ENCODE peak calls at places on chromosomes 16 and 17, in eight cellular contexts. One of them, this sample, is unnamed.

GRCh38 chr17:9322298-9322697 is 253.3 kb downstream of the STX8 start:
- DNase-seq in esophagus muscularis mucosa: no peak
- DNase-seq in A172: no peak
- DNase-seq in stimulated activated CD8-positive, alpha-beta memory T cell treated with anti-CD3 and anti-CD28 coated beads, Interleukin-4, amount 100 ng/mL, for 1 hour: no peak
- DNase-seq in H9: no peak
- DNase-seq in effector CD8-positive, alpha-beta T cell: no peak
- DNase-seq in left lung: no peak
- DNase-seq in mesenteric fat pad: no peak
- DNase-seq in this sample: no peak

GRCh38 chr16:23905027-23905426 is 69.2 kb downstream of the PRKCB start:
- DNase-seq in esophagus muscularis mucosa: no peak
- DNase-seq in A172: peak
- DNase-seq in stimulated activated CD8-positive, alpha-beta memory T cell treated with anti-CD3 and anti-CD28 coated beads, Interleukin-4, amount 100 ng/mL, for 1 hour: no peak
- DNase-seq in H9: peak
- DNase-seq in effector CD8-positive, alpha-beta T cell: no peak
- DNase-seq in left lung: peak
- DNase-seq in mesenteric fat pad: no peak
- DNase-seq in this sample: peak

GRCh38 chr16:82819286-82819685 is 192.5 kb downstream of the CDH13 start:
- DNase-seq in esophagus muscularis mucosa: no peak
- DNase-seq in A172: no peak
- DNase-seq in stimulated activated CD8-positive, alpha-beta memory T cell treated with anti-CD3 and anti-CD28 coated beads, Interleukin-4, amount 100 ng/mL, for 1 hour: no peak
- DNase-seq in H9: no peak
- DNase-seq in effector CD8-positive, alpha-beta T cell: no peak
- DNase-seq in left lung: no peak
- DNase-seq in mesenteric fat pad: no peak
- DNase-seq in this sample: no peak

GRCh38 chr17:64306850-64307463 is 43.9 kb upstream of the TEX2 start:
- DNase-seq in esophagus muscularis mucosa: no peak
- DNase-seq in A172: peak
- DNase-seq in stimulated activated CD8-positive, alpha-beta memory T cell treated with anti-CD3 and anti-CD28 coated beads, Interleukin-4, amount 100 ng/mL, for 1 hour: peak
- DNase-seq in H9: peak
- DNase-seq in effector CD8-positive, alpha-beta T cell: peak
- DNase-seq in left lung: peak
- DNase-seq in mesenteric fat pad: no peak
- DNase-seq in this sample: no peak

GRCh38 chr17:10875984-10876555 is 38.2 kb upstream of the PIRT start:
- DNase-seq in esophagus muscularis mucosa: no peak
- DNase-seq in A172: peak
- DNase-seq in stimulated activated CD8-positive, alpha-beta memory T cell treated with anti-CD3 and anti-CD28 coated beads, Interleukin-4, amount 100 ng/mL, for 1 hour: no peak
- DNase-seq in H9: peak
- DNase-seq in effector CD8-positive, alpha-beta T cell: no peak
- DNase-seq in left lung: no peak
- DNase-seq in mesenteric fat pad: no peak
- DNase-seq in this sample: peak

GRCh38 chr17:42519546-42520444 is 16.2 kb upstream of the NAGLU start:
- DNase-seq in esophagus muscularis mucosa: peak
- DNase-seq in A172: peak
- DNase-seq in stimulated activated CD8-positive, alpha-beta memory T cell treated with anti-CD3 and anti-CD28 coated beads, Interleukin-4, amount 100 ng/mL, for 1 hour: no peak
- DNase-seq in H9: peak
- DNase-seq in effector CD8-positive, alpha-beta T cell: no peak
- DNase-seq in left lung: peak
- DNase-seq in mesenteric fat pad: no peak
- DNase-seq in this sample: peak

GRCh38 chr16:88387177-88387576 is 4.4 kb downstream of the ZNF469 start:
- DNase-seq in esophagus muscularis mucosa: no peak
- DNase-seq in A172: no peak
- DNase-seq in stimulated activated CD8-positive, alpha-beta memory T cell treated with anti-CD3 and anti-CD28 coated beads, Interleukin-4, amount 100 ng/mL, for 1 hour: no peak
- DNase-seq in H9: no peak
- DNase-seq in effector CD8-positive, alpha-beta T cell: no peak
- DNase-seq in left lung: no peak
- DNase-seq in mesenteric fat pad: no peak
- DNase-seq in this sample: no peak

GRCh38 chr16:88844412-88845118 is 12.2 kb downstream of the GALNS start:
- DNase-seq in esophagus muscularis mucosa: no peak
- DNase-seq in A172: no peak
- DNase-seq in stimulated activated CD8-positive, alpha-beta memory T cell treated with anti-CD3 and anti-CD28 coated beads, Interleukin-4, amount 100 ng/mL, for 1 hour: no peak
- DNase-seq in H9: peak
- DNase-seq in effector CD8-positive, alpha-beta T cell: no peak
- DNase-seq in left lung: no peak
- DNase-seq in mesenteric fat pad: no peak
- DNase-seq in this sample: no peak

GRCh38 chr17:6261496-6261895 is 173.4 kb downstream of the AIPL1 start:
- DNase-seq in esophagus muscularis mucosa: no peak
- DNase-seq in A172: no peak
- DNase-seq in stimulated activated CD8-positive, alpha-beta memory T cell treated with anti-CD3 and anti-CD28 coated beads, Interleukin-4, amount 100 ng/mL, for 1 hour: no peak
- DNase-seq in H9: no peak
- DNase-seq in effector CD8-positive, alpha-beta T cell: no peak
- DNase-seq in left lung: no peak
- DNase-seq in mesenteric fat pad: no peak
- DNase-seq in this sample: no peak

GRCh38 chr16:49419016-49419415 is 45.4 kb downstream of the C16orf78 start:
- DNase-seq in esophagus muscularis mucosa: no peak
- DNase-seq in A172: no peak
- DNase-seq in stimulated activated CD8-positive, alpha-beta memory T cell treated with anti-CD3 and anti-CD28 coated beads, Interleukin-4, amount 100 ng/mL, for 1 hour: no peak
- DNase-seq in H9: no peak
- DNase-seq in effector CD8-positive, alpha-beta T cell: no peak
- DNase-seq in left lung: no peak
- DNase-seq in mesenteric fat pad: no peak
- DNase-seq in this sample: no peak

GRCh38 chr16:24801761-24802302 is 43.9 kb upstream of the SLC5A11 start:
- DNase-seq in esophagus muscularis mucosa: no peak
- DNase-seq in A172: no peak
- DNase-seq in stimulated activated CD8-positive, alpha-beta memory T cell treated with anti-CD3 and anti-CD28 coated beads, Interleukin-4, amount 100 ng/mL, for 1 hour: no peak
- DNase-seq in H9: no peak
- DNase-seq in effector CD8-positive, alpha-beta T cell: no peak
- DNase-seq in left lung: no peak
- DNase-seq in mesenteric fat pad: no peak
- DNase-seq in this sample: no peak

GRCh38 chr17:75404739-75405364 is 626 bp downstream of the GRB2 start:
- DNase-seq in esophagus muscularis mucosa: peak
- DNase-seq in A172: peak
- DNase-seq in stimulated activated CD8-positive, alpha-beta memory T cell treated with anti-CD3 and anti-CD28 coated beads, Interleukin-4, amount 100 ng/mL, for 1 hour: no peak
- DNase-seq in H9: peak
- DNase-seq in effector CD8-positive, alpha-beta T cell: peak
- DNase-seq in left lung: peak
- DNase-seq in mesenteric fat pad: peak
- DNase-seq in this sample: peak

GRCh38 chr17:28159924-28160323 is 117.4 kb downstream of the NLK start:
- DNase-seq in esophagus muscularis mucosa: no peak
- DNase-seq in A172: no peak
- DNase-seq in stimulated activated CD8-positive, alpha-beta memory T cell treated with anti-CD3 and anti-CD28 coated beads, Interleukin-4, amount 100 ng/mL, for 1 hour: no peak
- DNase-seq in H9: no peak
- DNase-seq in effector CD8-positive, alpha-beta T cell: no peak
- DNase-seq in left lung: no peak
- DNase-seq in mesenteric fat pad: no peak
- DNase-seq in this sample: no peak

GRCh38 chr16:85170066-85171003 is 58.1 kb upstream of the CIBAR2 start:
- DNase-seq in esophagus muscularis mucosa: no peak
- DNase-seq in A172: no peak
- DNase-seq in stimulated activated CD8-positive, alpha-beta memory T cell treated with anti-CD3 and anti-CD28 coated beads, Interleukin-4, amount 100 ng/mL, for 1 hour: no peak
- DNase-seq in H9: no peak
- DNase-seq in effector CD8-positive, alpha-beta T cell: no peak
- DNase-seq in left lung: no peak
- DNase-seq in mesenteric fat pad: no peak
- DNase-seq in this sample: no peak

GRCh38 chr16:22321340-22322001 is 24.3 kb downstream of the POLR3E start:
- DNase-seq in esophagus muscularis mucosa: no peak
- DNase-seq in A172: peak
- DNase-seq in stimulated activated CD8-positive, alpha-beta memory T cell treated with anti-CD3 and anti-CD28 coated beads, Interleukin-4, amount 100 ng/mL, for 1 hour: peak
- DNase-seq in H9: peak
- DNase-seq in effector CD8-positive, alpha-beta T cell: peak
- DNase-seq in left lung: peak
- DNase-seq in mesenteric fat pad: peak
- DNase-seq in this sample: peak

GRCh38 chr17:42422958-42423712 is at the start of gene CAVIN1:
- DNase-seq in esophagus muscularis mucosa: peak
- DNase-seq in A172: peak
- DNase-seq in stimulated activated CD8-positive, alpha-beta memory T cell treated with anti-CD3 and anti-CD28 coated beads, Interleukin-4, amount 100 ng/mL, for 1 hour: no peak
- DNase-seq in H9: peak
- DNase-seq in effector CD8-positive, alpha-beta T cell: no peak
- DNase-seq in left lung: peak
- DNase-seq in mesenteric fat pad: peak
- DNase-seq in this sample: peak

GRCh38 chr16:78624349-78624748 is 524.9 kb downstream of the WWOX start:
- DNase-seq in esophagus muscularis mucosa: no peak
- DNase-seq in A172: no peak
- DNase-seq in stimulated activated CD8-positive, alpha-beta memory T cell treated with anti-CD3 and anti-CD28 coated beads, Interleukin-4, amount 100 ng/mL, for 1 hour: no peak
- DNase-seq in H9: no peak
- DNase-seq in effector CD8-positive, alpha-beta T cell: no peak
- DNase-seq in left lung: no peak
- DNase-seq in mesenteric fat pad: no peak
- DNase-seq in this sample: no peak

GRCh38 chr16:65069090-65069489 is 52.8 kb downstream of the CDH11 start:
- DNase-seq in esophagus muscularis mucosa: no peak
- DNase-seq in A172: peak
- DNase-seq in stimulated activated CD8-positive, alpha-beta memory T cell treated with anti-CD3 and anti-CD28 coated beads, Interleukin-4, amount 100 ng/mL, for 1 hour: no peak
- DNase-seq in H9: no peak
- DNase-seq in effector CD8-positive, alpha-beta T cell: no peak
- DNase-seq in left lung: no peak
- DNase-seq in mesenteric fat pad: no peak
- DNase-seq in this sample: no peak

GRCh38 chr16:64534180-64534780 is 587.6 kb downstream of the CDH11 start:
- DNase-seq in esophagus muscularis mucosa: peak
- DNase-seq in A172: no peak
- DNase-seq in stimulated activated CD8-positive, alpha-beta memory T cell treated with anti-CD3 and anti-CD28 coated beads, Interleukin-4, amount 100 ng/mL, for 1 hour: no peak
- DNase-seq in H9: no peak
- DNase-seq in effector CD8-positive, alpha-beta T cell: no peak
- DNase-seq in left lung: no peak
- DNase-seq in mesenteric fat pad: no peak
- DNase-seq in this sample: no peak

GRCh38 chr16:85616608-85617311 is 3.6 kb downstream of the GSE1 start:
- DNase-seq in esophagus muscularis mucosa: no peak
- DNase-seq in A172: no peak
- DNase-seq in stimulated activated CD8-positive, alpha-beta memory T cell treated with anti-CD3 and anti-CD28 coated beads, Interleukin-4, amount 100 ng/mL, for 1 hour: no peak
- DNase-seq in H9: no peak
- DNase-seq in effector CD8-positive, alpha-beta T cell: no peak
- DNase-seq in left lung: peak
- DNase-seq in mesenteric fat pad: no peak
- DNase-seq in this sample: no peak

GRCh38 chr16:75053791-75054555 is 55.1 kb downstream of the ZNRF1 start:
- DNase-seq in esophagus muscularis mucosa: no peak
- DNase-seq in A172: peak
- DNase-seq in stimulated activated CD8-positive, alpha-beta memory T cell treated with anti-CD3 and anti-CD28 coated beads, Interleukin-4, amount 100 ng/mL, for 1 hour: no peak
- DNase-seq in H9: no peak
- DNase-seq in effector CD8-positive, alpha-beta T cell: no peak
- DNase-seq in left lung: peak
- DNase-seq in mesenteric fat pad: peak
- DNase-seq in this sample: no peak

GRCh38 chr16:54812229-54812628 is 118.4 kb upstream of the IRX5 start:
- DNase-seq in esophagus muscularis mucosa: no peak
- DNase-seq in A172: no peak
- DNase-seq in stimulated activated CD8-positive, alpha-beta memory T cell treated with anti-CD3 and anti-CD28 coated beads, Interleukin-4, amount 100 ng/mL, for 1 hour: no peak
- DNase-seq in H9: no peak
- DNase-seq in effector CD8-positive, alpha-beta T cell: no peak
- DNase-seq in left lung: no peak
- DNase-seq in mesenteric fat pad: no peak
- DNase-seq in this sample: no peak

GRCh38 chr17:75622771-75623273 is 10.4 kb upstream of the SMIM5 start:
- DNase-seq in esophagus muscularis mucosa: no peak
- DNase-seq in A172: no peak
- DNase-seq in stimulated activated CD8-positive, alpha-beta memory T cell treated with anti-CD3 and anti-CD28 coated beads, Interleukin-4, amount 100 ng/mL, for 1 hour: no peak
- DNase-seq in H9: no peak
- DNase-seq in effector CD8-positive, alpha-beta T cell: no peak
- DNase-seq in left lung: no peak
- DNase-seq in mesenteric fat pad: no peak
- DNase-seq in this sample: no peak

GRCh38 chr17:9291912-9292562 is 270.7 kb downstream of the NTN1 start:
- DNase-seq in esophagus muscularis mucosa: no peak
- DNase-seq in A172: peak
- DNase-seq in stimulated activated CD8-positive, alpha-beta memory T cell treated with anti-CD3 and anti-CD28 coated beads, Interleukin-4, amount 100 ng/mL, for 1 hour: no peak
- DNase-seq in H9: peak
- DNase-seq in effector CD8-positive, alpha-beta T cell: no peak
- DNase-seq in left lung: no peak
- DNase-seq in mesenteric fat pad: no peak
- DNase-seq in this sample: no peak

GRCh38 chr17:83091257-83092141 is 12.1 kb downstream of the METRNL start:
- DNase-seq in esophagus muscularis mucosa: no peak
- DNase-seq in A172: no peak
- DNase-seq in stimulated activated CD8-positive, alpha-beta memory T cell treated with anti-CD3 and anti-CD28 coated beads, Interleukin-4, amount 100 ng/mL, for 1 hour: no peak
- DNase-seq in H9: no peak
- DNase-seq in effector CD8-positive, alpha-beta T cell: no peak
- DNase-seq in left lung: peak
- DNase-seq in mesenteric fat pad: no peak
- DNase-seq in this sample: no peak

GRCh38 chr16:24539850-24540484 is 601 bp downstream of the RBBP6 start:
- DNase-seq in esophagus muscularis mucosa: no peak
- DNase-seq in A172: no peak
- DNase-seq in stimulated activated CD8-positive, alpha-beta memory T cell treated with anti-CD3 and anti-CD28 coated beads, Interleukin-4, amount 100 ng/mL, for 1 hour: no peak
- DNase-seq in H9: no peak
- DNase-seq in effector CD8-positive, alpha-beta T cell: peak
- DNase-seq in left lung: peak
- DNase-seq in mesenteric fat pad: no peak
- DNase-seq in this sample: peak

GRCh38 chr17:38355256-38355655 is 3.6 kb downstream of the SOCS7 start:
- DNase-seq in esophagus muscularis mucosa: no peak
- DNase-seq in A172: no peak
- DNase-seq in stimulated activated CD8-positive, alpha-beta memory T cell treated with anti-CD3 and anti-CD28 coated beads, Interleukin-4, amount 100 ng/mL, for 1 hour: no peak
- DNase-seq in H9: no peak
- DNase-seq in effector CD8-positive, alpha-beta T cell: no peak
- DNase-seq in left lung: no peak
- DNase-seq in mesenteric fat pad: no peak
- DNase-seq in this sample: no peak

GRCh38 chr16:24677388-24677787 is 52.1 kb upstream of the TNRC6A start:
- DNase-seq in esophagus muscularis mucosa: no peak
- DNase-seq in A172: no peak
- DNase-seq in stimulated activated CD8-positive, alpha-beta memory T cell treated with anti-CD3 and anti-CD28 coated beads, Interleukin-4, amount 100 ng/mL, for 1 hour: no peak
- DNase-seq in H9: no peak
- DNase-seq in effector CD8-positive, alpha-beta T cell: no peak
- DNase-seq in left lung: no peak
- DNase-seq in mesenteric fat pad: no peak
- DNase-seq in this sample: no peak

GRCh38 chr16:17396762-17397498 is 73.8 kb downstream of the XYLT1 start:
- DNase-seq in esophagus muscularis mucosa: no peak
- DNase-seq in A172: no peak
- DNase-seq in stimulated activated CD8-positive, alpha-beta memory T cell treated with anti-CD3 and anti-CD28 coated beads, Interleukin-4, amount 100 ng/mL, for 1 hour: no peak
- DNase-seq in H9: no peak
- DNase-seq in effector CD8-positive, alpha-beta T cell: no peak
- DNase-seq in left lung: no peak
- DNase-seq in mesenteric fat pad: peak
- DNase-seq in this sample: no peak

GRCh38 chr16:22664132-22664531 is 149.8 kb upstream of the HS3ST2 start:
- DNase-seq in esophagus muscularis mucosa: no peak
- DNase-seq in A172: no peak
- DNase-seq in stimulated activated CD8-positive, alpha-beta memory T cell treated with anti-CD3 and anti-CD28 coated beads, Interleukin-4, amount 100 ng/mL, for 1 hour: no peak
- DNase-seq in H9: peak
- DNase-seq in effector CD8-positive, alpha-beta T cell: no peak
- DNase-seq in left lung: no peak
- DNase-seq in mesenteric fat pad: no peak
- DNase-seq in this sample: peak

GRCh38 chr16:19127205-19127604 is 13.4 kb downstream of the ITPRIPL2 start:
- DNase-seq in esophagus muscularis mucosa: no peak
- DNase-seq in A172: no peak
- DNase-seq in stimulated activated CD8-positive, alpha-beta memory T cell treated with anti-CD3 and anti-CD28 coated beads, Interleukin-4, amount 100 ng/mL, for 1 hour: no peak
- DNase-seq in H9: no peak
- DNase-seq in effector CD8-positive, alpha-beta T cell: no peak
- DNase-seq in left lung: no peak
- DNase-seq in mesenteric fat pad: no peak
- DNase-seq in this sample: no peak

GRCh38 chr16:82657239-82657638 is 30.5 kb downstream of the CDH13 start:
- DNase-seq in esophagus muscularis mucosa: no peak
- DNase-seq in A172: no peak
- DNase-seq in stimulated activated CD8-positive, alpha-beta memory T cell treated with anti-CD3 and anti-CD28 coated beads, Interleukin-4, amount 100 ng/mL, for 1 hour: no peak
- DNase-seq in H9: no peak
- DNase-seq in effector CD8-positive, alpha-beta T cell: no peak
- DNase-seq in left lung: no peak
- DNase-seq in mesenteric fat pad: no peak
- DNase-seq in this sample: no peak

GRCh38 chr17:51000835-51001638 is 119.6 kb downstream of the SPAG9 start:
- DNase-seq in esophagus muscularis mucosa: no peak
- DNase-seq in A172: peak
- DNase-seq in stimulated activated CD8-positive, alpha-beta memory T cell treated with anti-CD3 and anti-CD28 coated beads, Interleukin-4, amount 100 ng/mL, for 1 hour: no peak
- DNase-seq in H9: no peak
- DNase-seq in effector CD8-positive, alpha-beta T cell: no peak
- DNase-seq in left lung: no peak
- DNase-seq in mesenteric fat pad: no peak
- DNase-seq in this sample: no peak

GRCh38 chr17:38735161-38735997 is 5.2 kb downstream of the CISD3 start:
- DNase-seq in esophagus muscularis mucosa: no peak
- DNase-seq in A172: peak
- DNase-seq in stimulated activated CD8-positive, alpha-beta memory T cell treated with anti-CD3 and anti-CD28 coated beads, Interleukin-4, amount 100 ng/mL, for 1 hour: peak
- DNase-seq in H9: peak
- DNase-seq in effector CD8-positive, alpha-beta T cell: peak
- DNase-seq in left lung: peak
- DNase-seq in mesenteric fat pad: no peak
- DNase-seq in this sample: no peak

This sample was measured in osteocyte.